ENCODE peak calls at places on chromosomes 3 and 15, in four cellular contexts. N is neural crest cell, K is GM04503, F is right lobe of liver. U is an unnamed sample.

GRCh38 chr3:106728315-106728821 is 648.9 kb upstream of the CCDC54 start:
- DNase-seq in F (no peak), K (peak), N (no peak), U (no peak)

GRCh38 chr15:88803241-88803919 is at the start of gene ACAN:
- DNase-seq in F (no peak), K (no peak), N (peak), U (no peak)

GRCh38 chr15:80153900-80154299 is 1.1 kb downstream of the FAH start:
- DNase-seq in F (no peak), K (no peak), N (no peak), U (no peak)

GRCh38 chr15:59550520-59550919 is 61.1 kb upstream of the GCNT3 start:
- DNase-seq in F (no peak), N (no peak), K (no peak), U (no peak)

GRCh38 chr3:69739204-69740102 is at the start of gene MITF:
- DNase-seq in F (peak), K (peak), N (peak), U (peak)

GRCh38 chr15:69782809-69783208 is 314.9 kb downstream of the TLE3 start:
- DNase-seq in N (no peak), F (no peak), K (no peak), U (no peak)

GRCh38 chr3:40790741-40791140 is 266.0 kb downstream of the ZNF621 start:
- DNase-seq in K (no peak), F (no peak), N (no peak), U (no peak)

GRCh38 chr3:167066977-167067843 is 312.9 kb downstream of the ZBBX start:
- DNase-seq in N (no peak), K (no peak), F (no peak), U (no peak)

GRCh38 chr3:56702487-56703315 is 19.6 kb upstream of the TASOR start:
- DNase-seq in F (peak), K (peak), N (peak), U (peak)

GRCh38 chr15:55494927-55495326 is 13.1 kb downstream of the DNAAF4 start:
- DNase-seq in K (no peak), F (no peak), N (no peak), U (no peak)

GRCh38 chr3:98545940-98546339 is 14.2 kb downstream of the GPR15 start:
- DNase-seq in F (no peak), K (no peak), N (no peak), U (no peak)

GRCh38 chr3:104530934-104531333 is 835.8 kb upstream of the ALCAM start:
- DNase-seq in F (no peak), K (no peak), N (no peak), U (no peak)

GRCh38 chr15:39990706-39991105 is 48.3 kb downstream of the SRP14 start:
- DNase-seq in N (no peak), K (no peak), F (no peak), U (no peak)

GRCh38 chr3:177574232-177574856 is 377.1 kb upstream of the TBL1XR1 start:
- DNase-seq in N (peak), F (peak), K (no peak), U (no peak)

GRCh38 chr3:179355996-179356395 is 8.5 kb downstream of the MFN1 start:
- DNase-seq in K (no peak), N (no peak), F (no peak), U (no peak)

GRCh38 chr15:99857836-99858235 is 124.6 kb upstream of the LYSMD4 start:
- DNase-seq in N (no peak), F (no peak), K (no peak), U (no peak)

GRCh38 chr3:172261053-172261452 is 187.2 kb downstream of the GHSR start:
- DNase-seq in K (no peak), F (no peak), N (no peak), U (no peak)

GRCh38 chr15:62582580-62582979 is 417.5 kb upstream of the C2CD4B start:
- DNase-seq in K (no peak), F (no peak), N (no peak), U (no peak)

GRCh38 chr15:63491979-63492378 is 12.4 kb upstream of the USP3 start:
- DNase-seq in K (no peak), F (no peak), N (no peak), U (no peak)

U was measured in NT2/D1.